ENCODE peak calls at places on chromosomes 4 and X, in eight cellular contexts. A is psoas muscle; Q is Panc1; U is central memory CD8-positive, alpha-beta T cell; B is activated CD8-positive, alpha-beta memory T cell treated with anti-CD3 and anti-CD28 coated beads, Interleukin-2, amount 10 ng/mL, durations not matched to agents 7 days and 5 days; J is WTC11; K is GM23338; W is right cardiac atrium. D is an unnamed sample.

GRCh38 chrX:103405009-103405333 is 28.6 kb downstream of the BEX3 start:
- ATAC-seq in A (no peak), W (no peak), B (no peak), Q (peak; percentile 43), U (no peak), J (peak; percentile 65), K (peak; percentile 71), D (no peak)

GRCh38 chrX:94545722-94546121 is 871.7 kb downstream of the FAM133A start:
- ATAC-seq in A (no peak), K (no peak), U (no peak), J (no peak), W (no peak), Q (no peak), B (no peak), D (no peak)

GRCh38 chr4:107854326-107855030 is 29.7 kb downstream of the SGMS2 start:
- ATAC-seq in W (peak; percentile 61), Q (no peak), A (peak; percentile 38), B (no peak), K (no peak), J (no peak), U (no peak), D (peak; percentile 65)

GRCh38 chr4:144611850-144612249 is 34.1 kb upstream of the HHIP start:
- ATAC-seq in Q (no peak), A (no peak), J (peak; percentile 77), B (no peak), K (peak; percentile 77), U (no peak), W (no peak), D (no peak)

GRCh38 chrX:123184858-123185251 is 777 bp downstream of the GRIA3 start:
- ATAC-seq in W (no peak), A (no peak), B (no peak), Q (peak; percentile 62), K (peak; percentile 43), J (peak; percentile 27), U (no peak), D (peak; percentile 22)

GRCh38 chr4:59960143-59960542 is 1240.0 kb upstream of the ADGRL3 start:
- ATAC-seq in Q (no peak), J (no peak), K (no peak), A (no peak), W (peak; percentile 80), B (no peak), U (no peak), D (no peak)

GRCh38 chr4:8869879-8870646 is 1.6 kb downstream of the HMX1 start:
- ATAC-seq in B (no peak), K (no peak), A (no peak), W (no peak), U (no peak), Q (no peak), J (no peak), D (no peak)

GRCh38 chr4:175540732-175541131 is 271.3 kb downstream of the GPM6A start:
- ATAC-seq in B (no peak), Q (no peak), A (no peak), K (no peak), U (no peak), J (peak; percentile 28), W (no peak), D (no peak)

GRCh38 chr4:11843340-11843739 is 414.6 kb upstream of the HS3ST1 start:
- ATAC-seq in K (no peak), U (no peak), B (no peak), A (no peak), W (no peak), J (no peak), Q (no peak), D (no peak)

GRCh38 chr4:158791588-158791987 is 22.8 kb downstream of the FNIP2 start:
- ATAC-seq in W (no peak), J (no peak), K (no peak), B (no peak), A (no peak), U (no peak), Q (no peak), D (no peak)

GRCh38 chr4:169416997-169417396 is 146.2 kb upstream of the SH3RF1 start:
- ATAC-seq in Q (no peak), J (no peak), B (peak; percentile 36), W (no peak), K (no peak), U (no peak), A (no peak), D (no peak)

GRCh38 chr4:186150926-186151325 is 40.4 kb upstream of the CYP4V2 start:
- ATAC-seq in B (no peak), J (no peak), A (no peak), Q (no peak), K (no peak), U (no peak), W (no peak), D (no peak)

GRCh38 chrX:118423558-118423957 is 72.1 kb upstream of the DOCK11 start:
- ATAC-seq in B (peak; percentile 96), Q (no peak), A (no peak), W (no peak), U (no peak), J (no peak), K (no peak), D (no peak)

GRCh38 chrX:154458954-154459829 is 1.1 kb downstream of the PLXNA3 start:
- ATAC-seq in W (peak; percentile 82), Q (peak; percentile 77), B (peak; percentile 50), A (peak; percentile 64), K (peak; percentile 47), J (no peak), U (no peak), D (peak; percentile 32)

GRCh38 chr4:70908993-70909556 is 6.9 kb downstream of the MOB1B start:
- ATAC-seq in A (no peak), J (no peak), Q (no peak), B (no peak), U (no peak), K (no peak), W (no peak), D (no peak)

GRCh38 chrX:15549189-15550012 is 48.8 kb downstream of the BMX start:
- ATAC-seq in B (no peak), J (no peak), W (no peak), K (no peak), A (no peak), Q (no peak), U (no peak), D (no peak)

GRCh38 chr4:39029752-39030694 is 2.2 kb downstream of the TMEM156 start:
- ATAC-seq in Q (no peak), W (no peak), J (no peak), A (no peak), K (no peak), U (no peak), B (peak; percentile 46), D (no peak)

GRCh38 chrX:128106630-128107029 is 54.4 kb upstream of the ACTRT1 start:
- ATAC-seq in Q (peak; percentile 69), A (no peak), W (no peak), J (peak; percentile 92), K (peak; percentile 87), U (no peak), B (no peak), D (no peak)

GRCh38 chr4:71545168-71545567 is 206.3 kb downstream of the SLC4A4 start:
- ATAC-seq in J (no peak), A (no peak), Q (no peak), U (no peak), W (no peak), B (no peak), K (no peak), D (no peak)

GRCh38 chr4:152220201-152220666 is 315.7 kb downstream of the FBXW7 start:
- ATAC-seq in Q (no peak), U (no peak), B (no peak), A (no peak), W (no peak), K (no peak), J (no peak), D (no peak)

GRCh38 chrX:154473683-154474082 is 5.4 kb downstream of the LAGE3 start:
- ATAC-seq in Q (no peak), U (no peak), A (no peak), B (no peak), K (no peak), W (no peak), J (no peak), D (no peak)

GRCh38 chr4:6447561-6448290 is 24.7 kb downstream of the PPP2R2C start:
- ATAC-seq in U (no peak), W (no peak), A (no peak), K (no peak), Q (no peak), B (no peak), J (no peak), D (no peak)

GRCh38 chrX:10071451-10072163 is 85.2 kb upstream of the CLCN4 start:
- ATAC-seq in A (no peak), W (no peak), J (no peak), B (no peak), U (no peak), K (no peak), Q (no peak), D (no peak)

GRCh38 chrX:51272638-51273037 is 60.0 kb upstream of the NUDT10 start:
- ATAC-seq in U (no peak), Q (no peak), W (no peak), B (no peak), J (no peak), K (no peak), A (no peak), D (no peak)

GRCh38 chrX:11557120-11557519 is 108.6 kb downstream of the ARHGAP6 start:
- ATAC-seq in A (peak; percentile 87), B (no peak), U (no peak), W (no peak), J (no peak), K (no peak), Q (no peak), D (no peak)

GRCh38 chr4:87229979-87230378 is 9.6 kb upstream of the KLHL8 start:
- ATAC-seq in U (no peak), B (no peak), W (no peak), A (no peak), J (no peak), K (no peak), Q (no peak), D (no peak)

GRCh38 chr4:76624271-76624681 is 189.2 kb downstream of the SHROOM3 start:
- ATAC-seq in K (peak; percentile 70), J (peak; percentile 59), Q (no peak), A (no peak), B (no peak), W (peak; percentile 78), U (no peak), D (peak; percentile 89)